ENCODE peak calls at places on chromosomes 2 and 18, in ten cellular contexts. S, L, H, W, D, I, B, O, N and A are unnamed samples. For H3K36me3, the result is how much of the 10 kb centered on the place peaks cover.

GRCh38 chr18:55266981-55267380 is 307.7 kb upstream of the CCDC68 start:
- DNase-seq in I (no peak), B (no peak), L (no peak), D (no peak), N (no peak), O (no peak), W (no peak), H (no peak), S (no peak), A (no peak)

GRCh38 chr18:2240311-2240705 is 331.0 kb downstream of the METTL4 start:
- DNase-seq in D (no peak), S (no peak), N (no peak), O (no peak), L (no peak), B (no peak), I (no peak), H (no peak), W (no peak), A (no peak)

GRCh38 chr18:59565957-59566356 is 131.3 kb downstream of the CCBE1 start:
- DNase-seq in N (no peak), W (no peak), H (peak), L (no peak), O (no peak), S (no peak), I (no peak), D (no peak), B (no peak), A (no peak)

GRCh38 chr2:218387369-218388194 is 5.5 kb downstream of the SLC11A1 start:
- DNase-seq in I (peak), L (peak), H (peak), W (no peak), N (no peak), S (peak), B (no peak), D (peak), O (peak), A (no peak)

GRCh38 chr2:238912228-238912915 is 64.5 kb downstream of the TWIST2 start:
- DNase-seq in L (no peak), H (no peak), S (no peak), D (no peak), N (no peak), B (peak), W (no peak), O (no peak), I (no peak), A (no peak)

GRCh38 chr2:240812721-240813120 is 7.3 kb downstream of the KIF1A start:
- DNase-seq in H (no peak), W (peak), B (peak), L (no peak), S (no peak), D (no peak), N (no peak), O (peak), I (no peak), A (no peak)

GRCh38 chr18:12271376-12272235 is 17.4 kb downstream of the CIDEA start:
- DNase-seq in N (peak), B (no peak), H (peak), I (peak), D (peak), W (peak), L (peak), O (peak), S (peak), A (no peak)

GRCh38 chr18:59229681-59230443 is 9.9 kb downstream of the GRP start:
- DNase-seq in D (no peak), B (no peak), I (no peak), S (no peak), N (no peak), O (no peak), L (no peak), H (no peak), W (no peak), A (no peak)

GRCh38 chr2:55902429-55902828 is 21.2 kb downstream of the EFEMP1 start:
- DNase-seq in N (no peak), W (no peak), H (no peak), D (no peak), I (no peak), B (no peak), O (no peak), S (no peak), L (no peak), A (no peak)

GRCh38 chr2:23843051-23843976 is 83.6 kb downstream of the ATAD2B start:
- DNase-seq in H (no peak), D (no peak), L (no peak), S (no peak), I (no peak), B (no peak), W (no peak), O (no peak), N (no peak), A (no peak)

GRCh38 chr2:144939590-144939989 is 419.7 kb upstream of the ZEB2 start:
- DNase-seq in L (no peak), N (no peak), I (no peak), S (no peak), D (no peak), H (no peak), B (no peak), W (no peak), O (no peak), A (no peak)

GRCh38 chr2:182553483-182553882 is 126.6 kb upstream of the PDE1A start:
- DNase-seq in I (no peak), L (no peak), S (no peak), W (no peak), O (no peak), D (no peak), H (no peak), B (no peak), N (no peak), A (no peak)

GRCh38 chr2:200863655-200864205 is 728 bp downstream of the CLK1 start:
- DNase-seq in B (no peak), L (no peak), H (no peak), W (no peak), D (no peak), S (peak), O (no peak), N (no peak), I (no peak), A (no peak)

GRCh38 chr2:238811293-238811692 is 36.6 kb upstream of the TWIST2 start:
- DNase-seq in N (no peak), B (no peak), D (no peak), I (no peak), S (no peak), O (no peak), L (no peak), H (no peak), W (no peak), A (no peak)

GRCh38 chr2:238061310-238062202 is 755 bp downstream of the SCLY start:
- DNase-seq in S (peak), B (peak), W (peak), I (peak), L (peak), H (peak), N (peak), D (peak), O (no peak), A (no peak)

GRCh38 chr2:154457291-154457690 is 241.2 kb upstream of the KCNJ3 start:
- DNase-seq in B (no peak), L (no peak), H (peak), I (peak), D (no peak), N (no peak), S (no peak), O (no peak), W (no peak), A (no peak)

GRCh38 chr2:78541451-78542267 is 483.8 kb upstream of the REG3G start:
- DNase-seq in L (no peak), W (no peak), B (no peak), H (no peak), D (no peak), I (no peak), S (no peak), N (no peak), O (no peak), A (no peak)

GRCh38 chr2:38149533-38149932 is 73.6 kb upstream of the CYP1B1 start:
- DNase-seq in L (peak), D (no peak), W (no peak), I (no peak), B (no peak), S (no peak), H (no peak), N (no peak), O (no peak), A (no peak)

GRCh38 chr18:36296591-36297418 is 708 bp upstream of the FHOD3 start:
- DNase-seq in D (peak), W (peak), H (peak), O (peak), I (peak), N (peak), L (peak), S (peak), B (no peak), A (no peak)

GRCh38 chr2:45765847-45766254 is 114.4 kb downstream of the PRKCE start:
- DNase-seq in W (no peak), I (no peak), N (peak), B (no peak), D (peak), L (no peak), O (no peak), S (no peak), H (no peak), A (no peak)

GRCh38 chr2:158716091-158716815 is 78.9 kb upstream of the DAPL1 start:
- DNase-seq in H (no peak), L (peak), W (peak), N (no peak), O (no peak), D (no peak), I (no peak), S (peak), B (no peak), A (no peak)

GRCh38 chr18:59270689-59271257 is 2.5 kb downstream of the RAX start:
- DNase-seq in I (no peak), B (no peak), L (no peak), H (no peak), O (no peak), S (no peak), D (no peak), N (no peak), W (no peak), A (no peak)

GRCh38 chr2:180907731-180908130 is 72.7 kb upstream of the UBE2E3 start:
- DNase-seq in N (no peak), O (no peak), B (no peak), S (no peak), D (no peak), H (peak), W (no peak), I (peak), L (no peak), A (no peak)

DNA sequence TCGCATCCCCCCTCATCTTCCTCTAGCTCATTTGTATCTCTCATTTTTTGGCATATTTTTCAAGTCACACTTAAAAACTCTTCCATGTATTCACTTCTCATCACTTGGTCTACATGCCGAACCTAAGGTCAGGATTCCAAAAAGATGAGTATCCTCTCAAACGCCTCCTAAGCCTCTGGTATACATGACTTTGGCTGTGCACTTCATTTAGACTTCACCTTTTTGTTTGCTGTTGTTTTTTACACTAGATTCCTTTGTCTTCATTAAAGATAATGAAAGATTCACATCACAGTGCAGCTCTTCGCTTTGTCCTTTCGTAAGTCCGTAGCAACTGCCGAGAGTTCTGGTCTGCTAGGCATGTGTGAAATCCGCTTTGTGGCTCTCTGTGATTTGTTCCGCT is 17.8 kb downstream of the RND3 start:
- DNase-seq in H (no peak), B (no peak), N (no peak), S (no peak), D (no peak), L (no peak), O (no peak), W (no peak), I (peak), A (no peak)
- H3K36me3 ChIP-seq in H (half or more), B (half or more), N (under half), S (under half), D (under half), L (under half), O (under half), W (under half), I (under half), A (under half)

GRCh38 chr2:9417725-9418124 is 5.6 kb downstream of the ITGB1BP1 start:
- DNase-seq in W (no peak), I (no peak), O (no peak), B (no peak), D (no peak), N (no peak), L (no peak), H (no peak), S (no peak), A (no peak)
- H3K36me3 ChIP-seq in W (under half), I (under half), O (under half), B (under half), D (under half), N (under half), L (under half), H (under half), S (under half), A (half or more)

GRCh38 chr2:54658548-54659207 is 64.8 kb upstream of the EML6 start:
- DNase-seq in N (no peak), S (no peak), D (no peak), I (no peak), B (no peak), H (no peak), O (no peak), L (no peak), W (no peak), A (no peak)
- H3K36me3 ChIP-seq in N (under half), S (under half), D (under half), I (half or more), B (half or more), H (half or more), O (under half), L (half or more), W (half or more), A (half or more)

DNA sequence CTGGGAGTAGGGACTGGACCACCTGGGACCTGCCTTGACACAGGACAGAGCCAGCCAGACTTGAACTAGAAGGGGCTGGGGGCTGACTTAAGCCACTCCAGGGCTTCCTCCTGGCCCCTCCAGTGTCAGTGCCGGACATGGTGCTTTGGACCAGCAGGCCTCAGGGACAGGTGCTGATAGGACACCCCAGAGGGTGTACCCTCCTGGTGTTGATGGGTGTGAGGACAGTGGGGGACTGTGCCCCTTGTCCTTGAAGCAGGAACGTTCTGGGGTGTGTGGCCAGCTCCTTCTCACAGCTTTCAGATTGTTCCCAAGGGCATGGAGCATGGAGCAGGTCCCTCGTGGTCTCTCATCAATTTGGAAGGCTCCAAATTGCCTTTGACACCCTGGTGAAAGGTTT is 6.8 kb downstream of the MAL start:
- DNase-seq in D (no peak), B (no peak), N (no peak), L (no peak), W (no peak), S (no peak), O (no peak), I (no peak), H (no peak), A (no peak)
- H3K36me3 ChIP-seq in D (under half), B (under half), N (under half), L (under half), W (under half), S (under half), O (under half), I (under half), H (under half), A (under half)

GRCh38 chr2:233485726-233486125 is 80.9 kb downstream of the USP40 start:
- DNase-seq in N (no peak), H (no peak), S (no peak), B (no peak), I (no peak), D (no peak), O (no peak), L (no peak), W (no peak), A (no peak)

GRCh38 chr2:233486778-233487552 is 79.6 kb downstream of the USP40 start:
- DNase-seq in B (no peak), D (no peak), W (no peak), N (no peak), S (no peak), H (peak), L (no peak), O (no peak), I (peak), A (no peak)

GRCh38 chr2:233487748-233488345 is 78.7 kb downstream of the USP40 start:
- DNase-seq in I (peak), S (no peak), W (no peak), B (no peak), N (no peak), H (no peak), D (no peak), O (no peak), L (no peak), A (no peak)

GRCh38 chr2:233489143-233489542 is 77.4 kb downstream of the USP40 start:
- DNase-seq in I (no peak), D (no peak), O (no peak), W (no peak), S (no peak), H (no peak), L (no peak), B (no peak), N (no peak), A (no peak)

DNA sequence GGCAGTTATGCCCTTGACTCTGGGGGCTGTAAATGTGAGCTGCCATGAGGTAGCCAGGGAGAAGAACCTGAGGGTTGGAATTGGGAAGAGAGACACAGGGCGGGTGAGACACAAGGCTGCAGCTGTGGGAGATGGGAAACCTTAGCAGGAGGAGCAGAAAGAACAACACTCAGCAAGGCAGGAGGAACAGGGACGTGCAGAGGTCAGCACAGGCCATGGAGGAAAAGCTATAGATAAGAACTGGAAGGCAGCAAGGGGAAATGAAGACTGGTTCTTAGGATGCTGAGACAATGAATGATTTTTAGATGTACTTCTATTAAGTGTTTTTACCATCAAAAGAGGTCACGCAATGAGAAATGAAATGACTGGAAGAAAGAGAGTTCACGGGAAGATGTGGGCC is 80.2 kb downstream of the USP40 start:
- DNase-seq in D (no peak), W (no peak), L (no peak), I (no peak), S (no peak), B (no peak), H (no peak), N (no peak), O (no peak), A (no peak)
- H3K36me3 ChIP-seq in D (under half), W (half or more), L (half or more), I (under half), S (under half), B (under half), H (under half), N (under half), O (under half), A (half or more)

GRCh38 chr2:216113572-216113971 is 4.4 kb downstream of the XRCC5 start:
- DNase-seq in L (no peak), I (no peak), D (no peak), W (no peak), B (no peak), O (no peak), S (no peak), H (no peak), N (no peak), A (no peak)

GRCh38 chr2:216115224-216115582 is 6.1 kb downstream of the XRCC5 start:
- DNase-seq in B (no peak), O (no peak), S (peak), H (no peak), W (no peak), N (no peak), D (peak), L (no peak), I (peak), A (no peak)

GRCh38 chr2:216114476-216115223 is 5.5 kb downstream of the XRCC5 start:
- DNase-seq in D (peak), O (peak), L (peak), S (peak), H (peak), N (peak), W (peak), I (peak), B (peak), A (peak)

GRCh38 chr2:216111122-216111521 is 2.0 kb downstream of the XRCC5 start:
- DNase-seq in I (no peak), O (no peak), H (no peak), B (no peak), L (no peak), D (no peak), N (no peak), W (no peak), S (no peak), A (no peak)

DNA sequence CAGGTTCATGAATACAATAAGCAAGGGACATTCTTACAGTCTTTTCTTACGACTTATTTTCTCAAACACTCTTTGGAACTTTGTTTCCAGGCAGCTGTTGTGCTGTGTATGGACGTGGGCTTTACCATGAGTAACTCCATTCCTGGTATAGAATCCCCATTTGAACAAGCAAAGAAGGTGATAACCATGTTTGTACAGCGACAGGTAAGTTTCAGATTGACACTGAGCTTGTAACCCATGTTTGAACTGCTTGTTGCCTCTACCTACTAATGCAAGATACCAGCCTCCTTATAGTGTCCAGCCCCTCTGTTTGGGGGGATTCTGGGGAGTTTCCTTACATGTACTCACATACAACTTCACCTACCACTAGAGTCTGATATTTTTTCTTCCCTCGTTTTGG is 3.8 kb downstream of the XRCC5 start:
- DNase-seq in O (no peak), W (no peak), L (no peak), N (no peak), B (no peak), I (no peak), S (no peak), D (no peak), H (no peak), A (no peak)
- H3K36me3 ChIP-seq in O (under half), W (half or more), L (under half), N (under half), B (under half), I (under half), S (under half), D (half or more), H (under half), A (half or more)